ENCODE peak calls at places on chromosomes 4 and X, in five cellular contexts. One of them, this sample, is unnamed. For H3K4me1, the result is how much of the 10 kb centered on the place peaks cover.

GRCh38 chr4:185249105-185249504 is 39.7 kb downstream of the SNX25 start:
- DNase-seq in Peyer's patch: no peak
- DNase-seq in kidney: no peak
- DNase-seq in adrenal gland: no peak
- DNase-seq in left lung: no peak
- DNase-seq in this sample: no peak

GRCh38 chr4:14520171-14520570 is 482.1 kb upstream of the CPEB2 start:
- DNase-seq in Peyer's patch: no peak
- DNase-seq in kidney: no peak
- DNase-seq in adrenal gland: no peak
- DNase-seq in left lung: no peak
- DNase-seq in this sample: no peak

GRCh38 chr4:2432991-2433530 is 14.3 kb downstream of the CFAP99 start:
- DNase-seq in Peyer's patch: no peak
- DNase-seq in kidney: peak
- DNase-seq in adrenal gland: no peak
- DNase-seq in left lung: no peak
- DNase-seq in this sample: no peak

GRCh38 chrX:88982933-88983332 is 235.9 kb downstream of the CPXCR1 start:
- DNase-seq in Peyer's patch: no peak
- DNase-seq in kidney: no peak
- DNase-seq in adrenal gland: no peak
- DNase-seq in left lung: no peak
- DNase-seq in this sample: no peak

GRCh38 chrX:107773206-107773605 is 2.4 kb downstream of the TSC22D3 start:
- DNase-seq in Peyer's patch: no peak
- DNase-seq in kidney: no peak
- DNase-seq in adrenal gland: no peak
- DNase-seq in left lung: no peak
- DNase-seq in this sample: no peak

GRCh38 chr4:123495530-123495929 is 98.9 kb downstream of the SPRY1 start:
- DNase-seq in Peyer's patch: no peak
- DNase-seq in kidney: no peak
- DNase-seq in adrenal gland: no peak
- DNase-seq in left lung: no peak
- DNase-seq in this sample: no peak

GRCh38 chr4:38387348-38387747 is 276.7 kb upstream of the KLF3 start:
- DNase-seq in Peyer's patch: peak
- DNase-seq in kidney: no peak
- DNase-seq in adrenal gland: peak
- DNase-seq in left lung: peak
- DNase-seq in this sample: no peak

GRCh38 chr4:152229782-152230289 is 306.1 kb downstream of the FBXW7 start:
- DNase-seq in Peyer's patch: no peak
- DNase-seq in kidney: no peak
- DNase-seq in adrenal gland: no peak
- DNase-seq in left lung: no peak
- DNase-seq in this sample: no peak

GRCh38 chr4:154604696-154605200 is 7.7 kb downstream of the FGG start:
- DNase-seq in Peyer's patch: no peak
- DNase-seq in kidney: no peak
- DNase-seq in adrenal gland: no peak
- DNase-seq in left lung: no peak
- DNase-seq in this sample: no peak

GRCh38 chr4:74665346-74665745 is 129.0 kb downstream of the BTC start:
- DNase-seq in Peyer's patch: no peak
- DNase-seq in kidney: no peak
- DNase-seq in adrenal gland: no peak
- DNase-seq in left lung: no peak
- DNase-seq in this sample: no peak

GRCh38 chrX:48558270-48558669 is 16.0 kb upstream of the RBM3 start:
- DNase-seq in Peyer's patch: no peak
- DNase-seq in kidney: no peak
- DNase-seq in adrenal gland: peak
- DNase-seq in left lung: no peak
- DNase-seq in this sample: no peak

GRCh38 chrX:20514358-20514757 is 247.6 kb upstream of the RPS6KA3 start:
- DNase-seq in Peyer's patch: no peak
- DNase-seq in kidney: no peak
- DNase-seq in adrenal gland: no peak
- DNase-seq in left lung: no peak
- DNase-seq in this sample: no peak

GRCh38 chr4:163540977-163541376 is 46.5 kb downstream of the TMA16 start:
- DNase-seq in Peyer's patch: no peak
- DNase-seq in kidney: no peak
- DNase-seq in adrenal gland: no peak
- DNase-seq in left lung: no peak
- DNase-seq in this sample: no peak

GRCh38 chr4:144862221-144862620 is 216.3 kb downstream of the HHIP start:
- DNase-seq in Peyer's patch: no peak
- DNase-seq in kidney: no peak
- DNase-seq in adrenal gland: no peak
- DNase-seq in left lung: no peak
- DNase-seq in this sample: no peak

GRCh38 chrX:57528670-57529255 is 63.0 kb upstream of the ZXDB start:
- DNase-seq in Peyer's patch: no peak
- DNase-seq in kidney: no peak
- DNase-seq in adrenal gland: no peak
- DNase-seq in left lung: no peak
- DNase-seq in this sample: no peak

GRCh38 chr4:140372607-140373327 is 679 bp upstream of the SCOC start:
- DNase-seq in Peyer's patch: peak
- DNase-seq in kidney: no peak
- DNase-seq in adrenal gland: no peak
- DNase-seq in left lung: no peak
- DNase-seq in this sample: peak

GRCh38 chr4:30863031-30863430 is 142.9 kb downstream of the PCDH7 start:
- DNase-seq in Peyer's patch: no peak
- DNase-seq in kidney: no peak
- DNase-seq in adrenal gland: no peak
- DNase-seq in left lung: no peak
- DNase-seq in this sample: no peak

GRCh38 chrX:124433186-124433585 is 86.8 kb downstream of the SH2D1A start:
- DNase-seq in Peyer's patch: no peak
- DNase-seq in kidney: no peak
- DNase-seq in adrenal gland: no peak
- DNase-seq in left lung: no peak
- DNase-seq in this sample: no peak

GRCh38 chr4:83561381-83561780 is 25.5 kb downstream of the GPAT3 start:
- DNase-seq in Peyer's patch: peak
- DNase-seq in kidney: no peak
- DNase-seq in adrenal gland: peak
- DNase-seq in left lung: peak
- DNase-seq in this sample: no peak

GRCh38 chrX:130124577-130124976 is 14.3 kb upstream of the ELF4 start:
- DNase-seq in Peyer's patch: peak
- DNase-seq in kidney: no peak
- DNase-seq in adrenal gland: no peak
- DNase-seq in left lung: no peak
- DNase-seq in this sample: no peak

GRCh38 chrX:44071847-44072545 is 98.8 kb upstream of the NDP start:
- DNase-seq in Peyer's patch: no peak
- DNase-seq in kidney: no peak
- DNase-seq in adrenal gland: no peak
- DNase-seq in left lung: no peak
- DNase-seq in this sample: no peak

GRCh38 chr4:144645621-144646522 is at the start of gene HHIP:
- DNase-seq in Peyer's patch: peak
- DNase-seq in kidney: peak
- DNase-seq in adrenal gland: no peak
- DNase-seq in left lung: peak
- DNase-seq in this sample: peak

GRCh38 chr4:155948541-155948940 is 5.1 kb downstream of the CTSO start:
- DNase-seq in Peyer's patch: no peak
- DNase-seq in kidney: no peak
- DNase-seq in adrenal gland: no peak
- DNase-seq in left lung: no peak
- DNase-seq in this sample: no peak

GRCh38 chrX:42955349-42955748 is 177.4 kb upstream of the PPP1R2C start:
- DNase-seq in Peyer's patch: no peak
- DNase-seq in kidney: no peak
- DNase-seq in adrenal gland: no peak
- DNase-seq in left lung: no peak
- DNase-seq in this sample: no peak

GRCh38 chr4:129146639-129147038 is 50.7 kb downstream of the C4orf33 start:
- DNase-seq in Peyer's patch: no peak
- DNase-seq in kidney: no peak
- DNase-seq in adrenal gland: no peak
- DNase-seq in left lung: no peak
- DNase-seq in this sample: no peak

GRCh38 chr4:26803462-26803861 is 57.2 kb upstream of the STIM2 start:
- DNase-seq in Peyer's patch: no peak
- DNase-seq in kidney: no peak
- DNase-seq in adrenal gland: no peak
- DNase-seq in left lung: no peak
- DNase-seq in this sample: no peak

GRCh38 chr4:154315741-154316140 is 175.9 kb downstream of the DCHS2 start:
- DNase-seq in Peyer's patch: no peak
- DNase-seq in kidney: no peak
- DNase-seq in adrenal gland: no peak
- DNase-seq in left lung: no peak
- DNase-seq in this sample: no peak

GRCh38 chr4:41258783-41259182 is 2.1 kb downstream of the UCHL1 start:
- DNase-seq in Peyer's patch: no peak
- DNase-seq in kidney: no peak
- DNase-seq in adrenal gland: peak
- DNase-seq in left lung: no peak
- DNase-seq in this sample: peak

DNA sequence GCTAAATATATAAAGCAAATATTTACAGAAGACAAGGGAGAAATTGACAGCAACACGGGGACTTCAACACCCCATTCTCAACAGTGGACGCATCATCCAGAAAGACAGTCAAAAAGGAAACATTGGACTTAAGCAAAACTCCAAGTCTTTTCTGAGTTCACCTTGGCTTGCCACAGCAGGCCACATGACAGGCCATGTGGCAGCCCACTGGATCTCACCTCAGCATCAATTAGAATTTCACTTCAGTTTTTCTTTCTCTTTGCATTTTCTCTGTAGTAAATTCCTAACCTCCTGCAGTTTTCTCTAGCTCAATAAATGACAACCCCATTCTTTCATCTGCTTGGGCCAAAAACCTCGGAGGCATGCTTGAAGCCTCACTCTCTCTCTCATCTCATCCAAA is 12.4 kb downstream of the SMIM9 start:
- DNase-seq in Peyer's patch: no peak
- DNase-seq in kidney: no peak
- DNase-seq in adrenal gland: no peak
- DNase-seq in left lung: no peak
- DNase-seq in this sample: no peak
- H3K4me1 ChIP-seq in Peyer's patch: under half
- H3K4me1 ChIP-seq in kidney: under half
- H3K4me1 ChIP-seq in adrenal gland: under half
- H3K4me1 ChIP-seq in left lung: under half
- H3K4me1 ChIP-seq in this sample: under half

GRCh38 chr4:92050875-92051274 is 252.9 kb upstream of the GRID2 start:
- DNase-seq in Peyer's patch: no peak
- DNase-seq in kidney: no peak
- DNase-seq in adrenal gland: no peak
- DNase-seq in left lung: peak
- DNase-seq in this sample: no peak

GRCh38 chr4:92045718-92046117 is 258.0 kb upstream of the GRID2 start:
- DNase-seq in Peyer's patch: no peak
- DNase-seq in kidney: no peak
- DNase-seq in adrenal gland: no peak
- DNase-seq in left lung: no peak
- DNase-seq in this sample: no peak

GRCh38 chr4:92047209-92047877 is 256.4 kb upstream of the GRID2 start:
- DNase-seq in Peyer's patch: no peak
- DNase-seq in kidney: no peak
- DNase-seq in adrenal gland: no peak
- DNase-seq in left lung: no peak
- DNase-seq in this sample: no peak
- TF ChIP-seq CTCF in Peyer's patch: peak
- TF ChIP-seq CTCF in kidney: no peak
- TF ChIP-seq CTCF in adrenal gland: no peak
- TF ChIP-seq CTCF in left lung: no peak
- TF ChIP-seq CTCF in this sample: no peak

GRCh38 chr4:151013491-151013890 is 1.6 kb downstream of the LRBA start:
- DNase-seq in Peyer's patch: no peak
- DNase-seq in kidney: no peak
- DNase-seq in adrenal gland: no peak
- DNase-seq in left lung: no peak
- DNase-seq in this sample: no peak

GRCh38 chr4:151014521-151015457 is at the start of gene LRBA:
- DNase-seq in Peyer's patch: peak
- DNase-seq in kidney: peak
- DNase-seq in adrenal gland: peak
- DNase-seq in left lung: peak
- DNase-seq in this sample: peak

GRCh38 chr4:151012836-151013235 is 2.2 kb downstream of the LRBA start:
- DNase-seq in Peyer's patch: peak
- DNase-seq in kidney: no peak
- DNase-seq in adrenal gland: no peak
- DNase-seq in left lung: no peak
- DNase-seq in this sample: no peak

GRCh38 chr4:151012376-151012775 is 2.7 kb downstream of the LRBA start:
- DNase-seq in Peyer's patch: no peak
- DNase-seq in kidney: no peak
- DNase-seq in adrenal gland: no peak
- DNase-seq in left lung: no peak
- DNase-seq in this sample: no peak

GRCh38 chr4:151013944-151014343 is 1.1 kb downstream of the LRBA start:
- DNase-seq in Peyer's patch: no peak
- DNase-seq in kidney: no peak
- DNase-seq in adrenal gland: no peak
- DNase-seq in left lung: no peak
- DNase-seq in this sample: no peak
- H3K4me3 ChIP-seq in Peyer's patch: peak
- H3K4me3 ChIP-seq in kidney: peak
- H3K4me3 ChIP-seq in adrenal gland: no peak
- H3K4me3 ChIP-seq in left lung: peak
- H3K4me3 ChIP-seq in this sample: peak

DNA sequence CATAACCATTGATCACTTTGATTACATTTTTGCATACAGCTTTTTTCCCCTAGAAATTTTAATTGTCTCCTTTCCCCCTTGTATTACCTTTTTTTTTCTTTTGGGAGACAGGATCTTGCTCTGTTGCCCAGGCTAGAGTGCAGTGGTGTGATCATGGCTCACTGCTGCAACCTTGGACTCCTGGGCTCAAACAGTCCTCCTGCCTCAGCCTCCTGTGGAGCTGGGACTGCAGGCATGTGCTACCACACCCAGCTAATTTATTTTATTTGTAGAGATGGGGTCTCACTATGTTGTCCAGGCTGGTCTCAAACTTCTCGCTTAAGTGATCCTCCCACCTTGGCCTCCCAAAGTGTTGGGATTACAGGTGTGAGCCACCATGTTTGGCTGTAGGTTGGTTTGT is 47.0 kb downstream of the ZFX start:
- DNase-seq in Peyer's patch: no peak
- DNase-seq in kidney: no peak
- DNase-seq in adrenal gland: no peak
- DNase-seq in left lung: no peak
- DNase-seq in this sample: no peak
- H3K4me1 ChIP-seq in Peyer's patch: under half
- H3K4me1 ChIP-seq in kidney: under half
- H3K4me1 ChIP-seq in adrenal gland: under half
- H3K4me1 ChIP-seq in left lung: under half
- H3K4me1 ChIP-seq in this sample: under half

GRCh38 chrX:54758114-54759055 is 39.7 kb downstream of the ITIH6 start:
- DNase-seq in Peyer's patch: no peak
- DNase-seq in kidney: peak
- DNase-seq in adrenal gland: no peak
- DNase-seq in left lung: no peak
- DNase-seq in this sample: no peak
- TF ChIP-seq CTCF in Peyer's patch: no peak
- TF ChIP-seq CTCF in kidney: no peak
- TF ChIP-seq CTCF in adrenal gland: no peak
- TF ChIP-seq CTCF in left lung: no peak
- TF ChIP-seq CTCF in this sample: no peak

This sample was measured in Caco-2.